ENCODE peak calls at places on chromosomes 6 and 20, in six cellular contexts. J, S, V, M, E and D are unnamed samples.
A peak's percentile ranks its signal among the peaks of the same experiment; 100 is the strongest.

GRCh38 chr6:24520929-24521546 is 26.3 kb downstream of the ALDH5A1 start:
- DNase-seq in J (peak; percentile 14), S (no peak), V (peak; percentile 23), M (peak; percentile 69), E (peak; percentile 56), D (peak; percentile 16)

GRCh38 chr6:37783831-37784584 is 35.5 kb upstream of the ZFAND3 start:
- DNase-seq in J (no peak), S (no peak), V (no peak), M (no peak), E (peak; percentile 28), D (no peak)

GRCh38 chr6:135233676-135234491 is 52.8 kb downstream of the MYB start:
- DNase-seq in J (no peak), S (no peak), V (no peak), M (no peak), E (no peak), D (no peak)

GRCh38 chr20:47481330-47482216 is 20.1 kb upstream of the NCOA3 start:
- DNase-seq in J (no peak), S (no peak), V (no peak), M (no peak), E (no peak), D (no peak)

GRCh38 chr6:17705428-17705777 is 1.3 kb downstream of the NUP153 start:
- DNase-seq in J (peak; percentile 64), S (no peak), V (peak; percentile 21), M (peak; percentile 74), E (peak; percentile 38), D (no peak)

GRCh38 chr20:44584103-44584690 is 1.8 kb downstream of the PKIG start:
- DNase-seq in J (no peak), S (no peak), V (no peak), M (no peak), E (no peak), D (no peak)

GRCh38 chr20:2672446-2672845 is 8.4 kb upstream of the IDH3B start:
- DNase-seq in J (no peak), S (no peak), V (no peak), M (no peak), E (no peak), D (no peak)

GRCh38 chr6:36847991-36848390 is 8.7 kb upstream of the CPNE5 start:
- DNase-seq in J (no peak), S (no peak), V (no peak), M (no peak), E (no peak), D (no peak)

GRCh38 chr6:52724041-52724405 is 39.3 kb downstream of the GSTA2 start:
- DNase-seq in J (no peak), S (no peak), V (no peak), M (no peak), E (no peak), D (no peak)

GRCh38 chr6:4647414-4648365 is 128.5 kb upstream of the CDYL start:
- DNase-seq in J (peak; percentile 89), S (peak; percentile 27), V (peak; percentile 74), M (peak; percentile 86), E (peak; percentile 72), D (no peak)

GRCh38 chr6:137210903-137211302 is 8.3 kb downstream of the IFNGR1 start:
- DNase-seq in J (no peak), S (no peak), V (no peak), M (no peak), E (no peak), D (no peak)

GRCh38 chr6:15274696-15275387 is 29.0 kb downstream of the JARID2 start:
- DNase-seq in J (no peak), S (no peak), V (no peak), M (peak; percentile 25), E (no peak), D (no peak)

GRCh38 chr6:97023982-97024381 is 99.5 kb downstream of the KLHL32 start:
- DNase-seq in J (no peak), S (no peak), V (no peak), M (no peak), E (no peak), D (no peak)

GRCh38 chr6:39517763-39518162 is 195.3 kb upstream of the KCNK16 start:
- DNase-seq in J (no peak), S (no peak), V (no peak), M (no peak), E (no peak), D (no peak)

GRCh38 chr6:1929931-1930330 is 315.5 kb downstream of the GMDS start:
- DNase-seq in J (no peak), S (no peak), V (no peak), M (no peak), E (no peak), D (no peak)

GRCh38 chr6:26457407-26457795 is 354 bp upstream of the BTN2A1 start:
- DNase-seq in J (peak; percentile 24), S (no peak), V (no peak), M (peak; percentile 64), E (no peak), D (no peak)

GRCh38 chr6:56238352-56238751 is 9.0 kb downstream of the COL21A1 start:
- DNase-seq in J (no peak), S (no peak), V (no peak), M (no peak), E (no peak), D (no peak)

GRCh38 chr20:53157443-53158408 is 185.6 kb downstream of the TSHZ2 start:
- DNase-seq in J (peak; percentile 13), S (no peak), V (peak; percentile 72), M (peak; percentile 62), E (peak; percentile 51), D (no peak)

GRCh38 chr20:50339196-50339901 is 148.7 kb downstream of the CEBPB start:
- DNase-seq in J (no peak), S (no peak), V (no peak), M (no peak), E (no peak), D (no peak)

GRCh38 chr6:143501851-143502250 is 9.7 kb downstream of the FUCA2 start:
- DNase-seq in J (no peak), S (no peak), V (no peak), M (no peak), E (no peak), D (no peak)

GRCh38 chr6:1817033-1817761 is 207.5 kb downstream of the FOXC1 start:
- DNase-seq in J (no peak), S (no peak), V (no peak), M (no peak), E (no peak), D (no peak)

GRCh38 chr20:23049201-23049932 is at the start of gene THBD:
- DNase-seq in J (peak; percentile 88), S (peak; percentile 30), V (no peak), M (peak; percentile 78), E (peak; percentile 76), D (no peak)

GRCh38 chr6:4920914-4921410 is 82.9 kb downstream of the RPP40 start:
- DNase-seq in J (no peak), S (no peak), V (no peak), M (no peak), E (no peak), D (no peak)

GRCh38 chr20:50728486-50728980 is 2.8 kb upstream of the PARD6B start:
- DNase-seq in J (no peak), S (no peak), V (no peak), M (no peak), E (no peak), D (no peak)

GRCh38 chr20:316316-317068 is 8.9 kb upstream of the SOX12 start:
- DNase-seq in J (no peak), S (no peak), V (no peak), M (no peak), E (no peak), D (no peak)

GRCh38 chr6:26216886-26217713 is 129.9 kb downstream of the HFE start:
- DNase-seq in J (peak; percentile 83), S (peak; percentile 79), V (no peak), M (peak; percentile 97), E (peak; percentile 84), D (peak; percentile 72)

GRCh38 chr6:167726043-167726442 is 100.7 kb upstream of the AFDN start:
- DNase-seq in J (no peak), S (no peak), V (no peak), M (no peak), E (no peak), D (no peak)

DNA sequence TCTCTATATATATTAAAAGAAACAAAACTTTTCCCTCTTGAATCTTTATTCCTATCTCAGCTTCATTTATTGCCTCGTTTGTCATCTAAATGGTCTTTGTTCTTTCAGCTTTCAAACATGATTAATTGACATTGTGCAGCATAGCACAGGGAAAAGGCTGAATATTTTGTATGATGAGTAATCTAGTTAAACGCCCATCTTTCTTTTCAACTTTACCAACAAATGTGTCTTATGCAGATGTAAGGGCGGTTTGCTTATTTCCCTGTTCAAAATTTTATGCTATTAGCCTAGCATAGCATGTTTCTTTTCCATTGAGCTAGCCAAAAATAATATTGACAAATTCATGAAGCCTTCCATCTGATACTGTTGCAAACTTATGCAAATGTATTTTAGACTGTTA is 176.4 kb upstream of the AKAP12 start:
- DNase-seq in J (no peak), S (no peak), V (peak; percentile 74), M (no peak), E (no peak), D (no peak)
- H3K4me1 ChIP-seq in J (peaks cover 44% of the 10 kb centered on the region), S (no peaks in the 10 kb centered on the region), V (peaks cover 98% of the 10 kb centered on the region), M (no peaks in the 10 kb centered on the region), E (peaks cover 27% of the 10 kb centered on the region), D (no peaks in the 10 kb centered on the region)

GRCh38 chr6:125116710-125117109 is 36.9 kb upstream of the TPD52L1 start:
- DNase-seq in J (no peak), S (no peak), V (no peak), M (no peak), E (no peak), D (no peak)

GRCh38 chr6:125117818-125118217 is 35.8 kb upstream of the TPD52L1 start:
- DNase-seq in J (no peak), S (no peak), V (no peak), M (no peak), E (no peak), D (no peak)

GRCh38 chr6:125123051-125123450 is 30.5 kb upstream of the TPD52L1 start:
- DNase-seq in J (no peak), S (no peak), V (no peak), M (no peak), E (no peak), D (no peak)

GRCh38 chr6:125121894-125122293 is 31.7 kb upstream of the TPD52L1 start:
- DNase-seq in J (no peak), S (no peak), V (no peak), M (no peak), E (no peak), D (no peak)

GRCh38 chr6:125120054-125120590 is 33.5 kb upstream of the TPD52L1 start:
- DNase-seq in J (no peak), S (no peak), V (no peak), M (no peak), E (no peak), D (no peak)
- H3K27ac ChIP-seq in J (no peak overlapping the region), S (no peak overlapping the region), V (no peak overlapping the region), M (no peak overlapping the region), E (no peak overlapping the region), D (no peak overlapping the region)

GRCh38 chr6:159602370-159603185 is 90.5 kb downstream of the SOD2 start:
- DNase-seq in J (no peak), S (no peak), V (no peak), M (no peak), E (no peak), D (no peak)
- H3K4me1 ChIP-seq in J (no peaks in the 10 kb centered on the region), S (no peaks in the 10 kb centered on the region), V (no peaks in the 10 kb centered on the region), M (no peaks in the 10 kb centered on the region), E (no peaks in the 10 kb centered on the region), D (no peaks in the 10 kb centered on the region)

DNA sequence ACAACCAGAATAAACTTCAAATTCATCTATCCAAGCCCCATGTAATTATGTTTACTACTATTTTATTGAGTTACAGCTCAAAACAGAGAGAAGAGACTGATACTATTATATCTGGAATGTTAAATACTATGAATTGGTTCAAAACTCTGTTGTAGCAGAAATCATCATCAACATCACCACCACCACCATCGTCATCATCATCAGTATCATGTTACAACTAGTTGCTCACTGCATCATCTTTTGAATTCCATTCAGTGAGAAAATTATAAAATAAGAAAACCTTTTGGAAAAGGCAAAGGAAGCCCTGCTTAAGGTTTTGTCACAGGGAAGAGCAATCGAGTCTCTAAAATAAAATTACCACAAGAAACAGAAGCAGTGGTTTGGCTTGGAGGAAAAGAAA is 36.2 kb upstream of the THEMIS start:
- DNase-seq in J (no peak), S (no peak), V (no peak), M (no peak), E (no peak), D (no peak)
- H3K27ac ChIP-seq in J (no peak overlapping the region), S (no peak overlapping the region), V (no peak overlapping the region), M (no peak overlapping the region), E (no peak overlapping the region), D (no peak overlapping the region)